ENCODE peak calls at places on chromosome 7, in eight cellular contexts. B is amygdala; Z is DMS53; V is CD8-positive, alpha-beta T cell; T is NB4; H is RPMI7951; G is aorta; K is H9. N is an unnamed sample.

GRCh38 chr7:116977172-116977571 is 23.9 kb downstream of the ST7 start:
- DNase-seq in H (peak; percentile 24), B (no peak), T (no peak), V (no peak), Z (no peak), G (no peak), K (no peak), N (no peak)

GRCh38 chr7:15209385-15209784 is 306.8 kb upstream of the DGKB start:
- DNase-seq in Z (no peak), V (no peak), G (no peak), H (no peak), K (no peak), T (no peak), B (no peak), N (no peak)

GRCh38 chr7:79612027-79612426 is 158.6 kb upstream of the MAGI2 start:
- DNase-seq in H (no peak), T (no peak), G (no peak), V (no peak), Z (no peak), K (no peak), B (no peak), N (no peak)

GRCh38 chr7:27031289-27032172 is 64.3 kb downstream of the HOXA1 start:
- DNase-seq in T (peak; percentile 80), B (no peak), K (no peak), G (no peak), Z (peak; percentile 27), V (no peak), H (peak; percentile 50), N (no peak)

GRCh38 chr7:33761440-33762080 is 143.8 kb upstream of the BMPER start:
- DNase-seq in K (no peak), H (no peak), B (no peak), V (no peak), Z (no peak), G (no peak), T (no peak), N (no peak)

GRCh38 chr7:17530741-17531417 is 232.4 kb downstream of the AHR start:
- DNase-seq in G (no peak), H (peak; percentile 51), B (no peak), Z (peak; percentile 56), T (peak; percentile 49), V (no peak), K (no peak), N (no peak)

GRCh38 chr7:12518920-12519681 is 51.4 kb upstream of the SCIN start:
- DNase-seq in Z (peak; percentile 81), G (no peak), T (peak; percentile 28), K (peak; percentile 75), V (no peak), B (no peak), H (no peak), N (no peak)

GRCh38 chr7:12127490-12127889 is 83.6 kb upstream of the TMEM106B start:
- DNase-seq in Z (no peak), H (no peak), B (no peak), T (no peak), K (no peak), G (no peak), V (no peak), N (no peak)

GRCh38 chr7:2266911-2267310 is 24.9 kb downstream of the NUDT1 start:
- DNase-seq in K (no peak), T (no peak), B (no peak), V (no peak), Z (no peak), G (no peak), H (peak; percentile 86), N (no peak)

GRCh38 chr7:129843982-129844840 is 108.5 kb downstream of the UBE2H start:
- DNase-seq in H (peak; percentile 32), Z (peak; percentile 31), V (no peak), T (peak; percentile 80), G (no peak), K (no peak), B (no peak), N (no peak)

GRCh38 chr7:102061354-102061945 is 225.2 kb upstream of the SH2B2 start:
- DNase-seq in T (no peak), G (no peak), H (no peak), K (no peak), V (no peak), Z (no peak), B (no peak), N (no peak)

GRCh38 chr7:5088906-5089305 is 43.2 kb downstream of the RBAK start:
- DNase-seq in B (no peak), G (no peak), K (no peak), Z (no peak), H (no peak), T (no peak), V (no peak), N (no peak)

GRCh38 chr7:17674166-17674955 is 265.9 kb downstream of the SNX13 start:
- DNase-seq in B (no peak), T (no peak), V (no peak), Z (no peak), G (peak; percentile 62), K (no peak), H (no peak), N (no peak)

GRCh38 chr7:76294344-76295024 is 8.0 kb upstream of the HSPB1 start:
- DNase-seq in K (peak; percentile 83), V (no peak), Z (peak; percentile 96), H (peak; percentile 95), T (peak; percentile 56), B (peak; percentile 98), G (peak; percentile 98), N (peak; percentile 98)

GRCh38 chr7:115869225-115869624 is 161.3 kb downstream of the TFEC start:
- DNase-seq in K (no peak), B (no peak), H (no peak), Z (no peak), V (no peak), T (no peak), G (no peak), N (no peak)

GRCh38 chr7:42189535-42189934 is 47.5 kb downstream of the GLI3 start:
- DNase-seq in B (no peak), H (peak; percentile 45), T (no peak), V (no peak), K (no peak), G (no peak), Z (no peak), N (no peak)

GRCh38 chr7:130553398-130554029 is 61.6 kb downstream of the MEST start:
- DNase-seq in K (no peak), Z (no peak), G (no peak), T (no peak), B (no peak), H (no peak), V (no peak), N (no peak)

GRCh38 chr7:70761711-70762328 is 370.1 kb upstream of the GALNT17 start:
- DNase-seq in B (no peak), T (no peak), Z (no peak), H (no peak), K (no peak), G (no peak), V (no peak), N (no peak)

GRCh38 chr7:38002689-38003088 is 82.2 kb downstream of the EPDR1 start:
- DNase-seq in G (no peak), H (no peak), Z (no peak), B (no peak), K (no peak), T (no peak), V (no peak), N (no peak)

GRCh38 chr7:43758861-43759683 is 592 bp downstream of the BLVRA start:
- DNase-seq in V (peak; percentile 11), G (peak; percentile 60), B (no peak), T (peak; percentile 64), H (peak; percentile 65), K (no peak), Z (peak; percentile 69), N (peak; percentile 49)